ENCODE peak calls at places on chromosomes 6 and 20, in five cellular contexts. I is activated T-cell treated with anti-CD3 and anti-CD28 coated beads for 1 hour, F is NCI-H774, O is GF-D8, V is GM03348. W is an unnamed sample.

GRCh38 chr6:146857180-146857959 is 258.6 kb downstream of the ADGB start:
- DNase-seq in O (no peak), I (peak), F (peak), V (peak), W (peak)

GRCh38 chr6:35044145-35044745 is 96.9 kb downstream of the TCP11 start:
- DNase-seq in F (peak), V (peak), O (peak), I (no peak), W (no peak)

GRCh38 chr6:11744753-11745152 is 33.9 kb downstream of the ADTRP start:
- DNase-seq in V (peak), O (no peak), I (no peak), F (no peak), W (no peak)

GRCh38 chr20:2820084-2820895 is 4.1 kb downstream of the TMEM239 start:
- DNase-seq in I (no peak), V (peak), O (no peak), F (no peak), W (no peak)

GRCh38 chr20:59342017-59342957 is 41.9 kb downstream of the EDN3 start:
- DNase-seq in I (no peak), V (no peak), F (no peak), O (no peak), W (no peak)

GRCh38 chr6:139126255-139126654 is 8.6 kb upstream of the HECA start:
- DNase-seq in O (no peak), V (peak), F (no peak), I (no peak), W (no peak)

GRCh38 chr6:130743175-130743574 is 84.0 kb upstream of the SMLR1 start:
- DNase-seq in F (no peak), V (no peak), I (no peak), O (no peak), W (no peak)

GRCh38 chr20:20685635-20686034 is 26.8 kb downstream of the RALGAPA2 start:
- DNase-seq in F (no peak), I (no peak), V (no peak), O (no peak), W (no peak)

GRCh38 chr6:29763491-29764289 is 40.5 kb downstream of the HLA-F start:
- DNase-seq in I (no peak), F (no peak), V (peak), O (no peak), W (no peak)

GRCh38 chr6:47188588-47189021 is 121.1 kb downstream of the TNFRSF21 start:
- DNase-seq in F (no peak), I (no peak), V (peak), O (no peak), W (no peak)

GRCh38 chr20:48531505-48531904 is 296.3 kb downstream of the PREX1 start:
- DNase-seq in I (no peak), V (no peak), F (no peak), O (no peak), W (no peak)

GRCh38 chr20:53981752-53982437 is 88.5 kb downstream of the BCAS1 start:
- DNase-seq in F (no peak), V (no peak), I (no peak), O (no peak), W (no peak)

GRCh38 chr20:17281478-17281877 is 54.6 kb downstream of the PCSK2 start:
- DNase-seq in V (no peak), I (no peak), O (no peak), F (peak), W (no peak)

GRCh38 chr6:159460476-159460875 is 232.6 kb downstream of the SOD2 start:
- DNase-seq in O (no peak), F (no peak), V (no peak), I (no peak), W (no peak)

GRCh38 chr6:89412071-89413005 is at the start of gene RRAGD:
- DNase-seq in V (peak), O (peak), F (peak), I (peak), W (peak)

GRCh38 chr20:62010551-62011402 is 54.9 kb downstream of the TAF4 start:
- DNase-seq in O (no peak), I (peak), V (peak), F (no peak), W (peak)

GRCh38 chr6:133986942-133987341 is 33.9 kb downstream of the TBPL1 start:
- DNase-seq in O (no peak), I (no peak), V (no peak), F (no peak), W (no peak)

GRCh38 chr20:62516345-62516744 is 40.5 kb upstream of the GATA5 start:
- DNase-seq in V (no peak), I (no peak), O (no peak), F (no peak), W (no peak)